ENCODE peak calls at places on chromosome 19, in eight cellular contexts. C, S, A, B, R, X, G and O are unnamed samples.

GRCh38 chr19:2113436-2114211 is 16.9 kb downstream of the IZUMO4 start:
- DNase-seq in A (no peak), R (no peak), X (no peak), G (no peak), S (no peak), B (no peak), C (no peak), O (no peak)

GRCh38 chr19:13060233-13060963 is 42.3 kb downstream of the LYL1 start:
- DNase-seq in R (peak), C (no peak), A (peak), X (peak), B (no peak), G (no peak), S (no peak), O (no peak)

GRCh38 chr19:30390356-30390988 is 18.3 kb downstream of the ZNF536 start:
- DNase-seq in A (no peak), X (no peak), G (no peak), R (no peak), S (no peak), C (no peak), B (no peak), O (no peak)

GRCh38 chr19:23996549-23996948 is 81.9 kb downstream of the ZNF726 start:
- DNase-seq in R (peak), X (no peak), B (no peak), A (no peak), G (no peak), C (no peak), S (peak), O (no peak)

GRCh38 chr19:42596391-42597071 is 1.8 kb upstream of the CEACAM8 start:
- DNase-seq in C (no peak), G (peak), B (no peak), S (peak), A (peak), R (peak), X (peak), O (peak)

GRCh38 chr19:45591004-45591637 is 6.5 kb upstream of the OPA3 start:
- DNase-seq in X (peak), A (peak), S (no peak), B (no peak), G (no peak), C (no peak), R (peak), O (peak)

GRCh38 chr19:18128044-18128443 is 24.9 kb upstream of the PIK3R2 start:
- DNase-seq in A (no peak), R (peak), S (no peak), X (no peak), B (no peak), C (no peak), G (no peak), O (no peak)

GRCh38 chr19:55305983-55306562 is 19.1 kb downstream of the TMEM150B start:
- DNase-seq in C (no peak), S (no peak), B (no peak), X (no peak), G (no peak), A (no peak), R (no peak), O (peak)

GRCh38 chr19:28929026-28929425 is 283.9 kb downstream of the UQCRFS1 start:
- DNase-seq in A (no peak), B (no peak), X (no peak), R (peak), S (no peak), G (no peak), C (no peak), O (no peak)

GRCh38 chr19:42303101-42303464 is 659 bp upstream of the PAFAH1B3 start:
- DNase-seq in G (no peak), A (no peak), C (no peak), R (no peak), B (no peak), S (no peak), X (no peak), O (no peak)

GRCh38 chr19:14383556-14383897 is 2.3 kb downstream of the ADGRE5 start:
- DNase-seq in R (peak), C (no peak), S (no peak), B (no peak), G (no peak), A (no peak), X (no peak), O (peak)

GRCh38 chr19:30120860-30121484 is 178.9 kb downstream of the URI1 start:
- DNase-seq in R (no peak), X (no peak), A (no peak), G (no peak), S (no peak), C (no peak), B (no peak), O (no peak)

GRCh38 chr19:16834747-16835146 is 5.5 kb downstream of the SIN3B start:
- DNase-seq in B (no peak), G (no peak), R (peak), C (no peak), A (no peak), S (no peak), X (no peak), O (no peak)

GRCh38 chr19:18860302-18860700 is 28.5 kb downstream of the UPF1 start:
- DNase-seq in S (no peak), A (no peak), C (no peak), X (no peak), B (no peak), R (no peak), G (no peak), O (no peak)

GRCh38 chr19:41248895-41249294 is 15.3 kb upstream of the HNRNPUL1 start:
- DNase-seq in R (no peak), A (no peak), S (no peak), G (no peak), X (no peak), B (no peak), C (no peak), O (no peak)

GRCh38 chr19:38132781-38133180 is 91.2 kb downstream of the DPF1 start:
- DNase-seq in B (no peak), G (no peak), S (no peak), C (no peak), A (no peak), R (no peak), X (no peak), O (no peak)